ENCODE peak calls at places on chromosomes 5 and 9, in ten cellular contexts. G is activated T-cell treated with anti-CD3 and anti-CD28 coated beads for 4 hours; D is BJ; C is dorsolateral prefrontal cortex; O is globus pallidus; Q is stimulated activated CD4-positive, alpha-beta T cell treated with anti-CD3 and anti-CD28 coated beads, Interleukin-15, amount 100 ng/mL, for 24 hours; B is head of caudate nucleus; L is activated CD4-positive, alpha-beta T cell treated with anti-CD3 and anti-CD28 coated beads, Interleukin-2, amount 50 U/mL, for 4 hours; N is GDM1; K is T-helper 2 cell. Y is an unnamed sample.

GRCh38 chr9:5846501-5846921 is 13.6 kb upstream of the ERMP1 start:
- DNase-seq in B (no peak), C (no peak), G (no peak), K (no peak), D (no peak), N (no peak), Q (no peak), L (no peak), O (no peak), Y (no peak)

GRCh38 chr9:100567856-100568255 is 10.0 kb upstream of the CAVIN4 start:
- DNase-seq in O (no peak), N (no peak), C (no peak), L (no peak), K (no peak), B (no peak), D (no peak), G (no peak), Q (no peak), Y (no peak)

GRCh38 chr9:133795049-133795448 is 56.9 kb upstream of the SARDH start:
- DNase-seq in B (no peak), G (no peak), K (no peak), C (no peak), N (no peak), Q (no peak), L (no peak), D (no peak), O (no peak), Y (no peak)

GRCh38 chr9:79641055-79641454 is 69.3 kb downstream of the TLE4 start:
- DNase-seq in D (peak), K (no peak), C (no peak), Q (no peak), N (no peak), G (no peak), O (no peak), L (no peak), B (no peak), Y (no peak)

GRCh38 chr9:36148652-36149051 is 12.1 kb downstream of the GLIPR2 start:
- DNase-seq in Q (peak), O (peak), K (peak), N (no peak), G (peak), L (peak), B (peak), D (peak), C (peak), Y (peak)

GRCh38 chr9:86046080-86046636 is 53.2 kb downstream of the GOLM1 start:
- DNase-seq in Q (no peak), N (no peak), D (no peak), C (no peak), K (no peak), L (no peak), B (no peak), O (no peak), G (no peak), Y (no peak)

GRCh38 chr9:747567-747966 is 93.9 kb upstream of the DMRT1 start:
- DNase-seq in B (no peak), O (no peak), Q (no peak), K (no peak), G (no peak), D (no peak), L (no peak), C (no peak), N (no peak), Y (no peak)

GRCh38 chr9:126001581-126002225 is 254.5 kb downstream of the PBX3 start:
- DNase-seq in Q (no peak), B (no peak), O (no peak), N (no peak), C (no peak), D (no peak), K (no peak), G (no peak), L (no peak), Y (no peak)

GRCh38 chr5:168179185-168179584 is 112.3 kb upstream of the WWC1 start:
- DNase-seq in G (no peak), K (no peak), Q (no peak), C (no peak), D (no peak), O (no peak), N (no peak), L (no peak), B (no peak), Y (no peak)

GRCh38 chr9:87732344-87732743 is 6.4 kb downstream of the CTSL start:
- DNase-seq in C (no peak), G (no peak), K (no peak), N (no peak), L (no peak), D (no peak), B (no peak), Q (no peak), O (no peak), Y (no peak)

GRCh38 chr5:109611061-109611460 is 78.7 kb upstream of the MAN2A1 start:
- DNase-seq in B (no peak), C (no peak), L (no peak), K (no peak), Q (no peak), O (no peak), N (no peak), D (no peak), G (no peak), Y (no peak)

GRCh38 chr5:124736111-124736813 is 10.2 kb downstream of the ZNF608 start:
- DNase-seq in C (no peak), B (no peak), D (peak), Q (no peak), K (no peak), N (no peak), G (no peak), O (no peak), L (no peak), Y (no peak)

GRCh38 chr5:140372971-140373487 is 13.0 kb downstream of the SLC4A9 start:
- DNase-seq in K (no peak), Q (peak), B (peak), G (peak), O (peak), C (peak), N (peak), D (no peak), L (peak), Y (peak)

GRCh38 chr9:131954299-131954698 is 125.4 kb downstream of the MED27 start:
- DNase-seq in O (no peak), C (no peak), G (no peak), Q (no peak), D (no peak), B (no peak), L (no peak), K (no peak), N (no peak), Y (no peak)

GRCh38 chr5:133933670-133934295 is 34.6 kb downstream of the C5orf15 start:
- DNase-seq in Q (no peak), N (no peak), D (no peak), C (no peak), K (no peak), B (no peak), L (no peak), O (no peak), G (no peak), Y (no peak)

GRCh38 chr9:94153905-94154304 is 69.6 kb downstream of the PTPDC1 start:
- DNase-seq in L (no peak), O (no peak), G (no peak), K (no peak), Q (no peak), N (no peak), D (no peak), C (no peak), B (peak), Y (no peak)

GRCh38 chr9:93093449-93094293 is 2.3 kb upstream of the CARD19 start:
- DNase-seq in C (no peak), D (no peak), K (no peak), G (no peak), L (no peak), O (peak), N (no peak), B (no peak), Q (peak), Y (no peak)

GRCh38 chr5:95032801-95033200 is 252.1 kb downstream of the MCTP1 start:
- DNase-seq in L (no peak), G (no peak), C (no peak), B (no peak), O (no peak), N (no peak), D (no peak), Q (no peak), K (no peak), Y (no peak)

GRCh38 chr5:107467137-107467932 is 203.4 kb downstream of the EFNA5 start:
- DNase-seq in O (no peak), Q (no peak), B (no peak), C (no peak), D (no peak), L (no peak), K (no peak), G (no peak), N (no peak), Y (no peak)

GRCh38 chr5:10229306-10230048 is 20.2 kb downstream of the ATPSCKMT start:
- DNase-seq in N (no peak), D (peak), L (no peak), Q (no peak), G (no peak), O (no peak), K (no peak), B (no peak), C (no peak), Y (no peak)

GRCh38 chr5:60521379-60522298 is 178.3 kb downstream of the DEPDC1B start:
- DNase-seq in Q (no peak), G (no peak), O (no peak), C (no peak), D (no peak), N (no peak), K (no peak), L (no peak), B (no peak), Y (no peak)

GRCh38 chr5:179226696-179227095 is 118.6 kb downstream of the ADAMTS2 start:
- DNase-seq in L (no peak), B (no peak), K (no peak), O (no peak), N (no peak), G (no peak), D (no peak), C (no peak), Q (no peak), Y (no peak)

GRCh38 chr5:308672-309271 is 12.7 kb upstream of the AHRR start:
- DNase-seq in L (no peak), B (no peak), O (no peak), N (no peak), Q (no peak), G (no peak), D (no peak), K (no peak), C (peak), Y (no peak)

GRCh38 chr5:181223041-181223728 is at the start of gene TRIM41:
- DNase-seq in B (peak), L (peak), G (peak), N (no peak), K (peak), C (peak), Q (peak), O (peak), D (peak), Y (peak)

Y was measured in putamen.